ENCODE peak calls at places on chromosome 22, in five cellular contexts. One of them, this sample, is unnamed.

GRCh38 chr22:23225724-23226496 is 45.6 kb downstream of the BCR start:
- DNase-seq in HepG2: no peak
- DNase-seq in K562: peak; percentile 72
- DNase-seq in GM12878: no peak
- DNase-seq in HCT116: no peak
- DNase-seq in this sample: no peak

GRCh38 chr22:48652796-48653195 is 1174.9 kb downstream of the BRD1 start:
- DNase-seq in K562: no peak
- DNase-seq in HCT116: no peak
- DNase-seq in GM12878: no peak
- DNase-seq in HepG2: no peak
- DNase-seq in this sample: no peak

GRCh38 chr22:39117585-39118191 is 20.6 kb downstream of the APOBEC3H start:
- DNase-seq in HCT116: peak; percentile 53
- DNase-seq in GM12878: peak; percentile 81
- DNase-seq in HepG2: peak; percentile 60
- DNase-seq in K562: peak; percentile 33
- DNase-seq in this sample: no peak

GRCh38 chr22:25068701-25069100 is 116.2 kb downstream of the KIAA1671 start:
- DNase-seq in GM12878: no peak
- DNase-seq in HCT116: no peak
- DNase-seq in K562: no peak
- DNase-seq in HepG2: no peak
- DNase-seq in this sample: no peak

GRCh38 chr22:32020117-32020516 is 22.9 kb upstream of the SLC5A1 start:
- DNase-seq in HCT116: peak; percentile 51
- DNase-seq in HepG2: peak; percentile 5
- DNase-seq in K562: no peak
- DNase-seq in GM12878: no peak
- DNase-seq in this sample: no peak

GRCh38 chr22:38936562-38936961 is 20.8 kb upstream of the APOBEC3A start:
- DNase-seq in GM12878: no peak
- DNase-seq in HepG2: no peak
- DNase-seq in HCT116: no peak
- DNase-seq in K562: no peak
- DNase-seq in this sample: no peak

GRCh38 chr22:17130199-17130598 is 9.0 kb upstream of the TMEM121B start:
- DNase-seq in HCT116: no peak
- DNase-seq in K562: no peak
- DNase-seq in GM12878: no peak
- DNase-seq in HepG2: no peak
- DNase-seq in this sample: no peak

GRCh38 chr22:22519591-22519990 is 479 bp downstream of the ZNF280A start:
- DNase-seq in GM12878: no peak
- DNase-seq in HepG2: peak; percentile 48
- DNase-seq in K562: peak; percentile 92
- DNase-seq in HCT116: no peak
- DNase-seq in this sample: no peak

GRCh38 chr22:47289316-47289985 is 527.0 kb downstream of the TBC1D22A start:
- DNase-seq in GM12878: no peak
- DNase-seq in K562: no peak
- DNase-seq in HCT116: no peak
- DNase-seq in HepG2: no peak
- DNase-seq in this sample: no peak

GRCh38 chr22:24996420-24996952 is 44.0 kb downstream of the KIAA1671 start:
- DNase-seq in HCT116: peak; percentile 49
- DNase-seq in HepG2: no peak
- DNase-seq in GM12878: no peak
- DNase-seq in K562: no peak
- DNase-seq in this sample: peak; percentile 73

GRCh38 chr22:32533265-32534068 is 58.9 kb downstream of the FBXO7 start:
- DNase-seq in GM12878: no peak
- DNase-seq in HepG2: no peak
- DNase-seq in HCT116: no peak
- DNase-seq in K562: no peak
- DNase-seq in this sample: no peak

GRCh38 chr22:23800297-23801237 is 13.8 kb downstream of the SMARCB1 start:
- DNase-seq in K562: no peak
- DNase-seq in GM12878: peak; percentile 87
- DNase-seq in HCT116: no peak
- DNase-seq in HepG2: no peak
- DNase-seq in this sample: no peak

GRCh38 chr22:44442856-44443595 is 55.0 kb downstream of the RTL6 start:
- DNase-seq in HCT116: no peak
- DNase-seq in K562: no peak
- DNase-seq in HepG2: no peak
- DNase-seq in GM12878: no peak
- DNase-seq in this sample: no peak

GRCh38 chr22:33895444-33895843 is 24.8 kb downstream of the LARGE1 start:
- DNase-seq in HCT116: no peak
- DNase-seq in K562: no peak
- DNase-seq in GM12878: no peak
- DNase-seq in HepG2: no peak
- DNase-seq in this sample: no peak

GRCh38 chr22:33898121-33898520 is 22.2 kb downstream of the LARGE1 start:
- DNase-seq in GM12878: no peak
- DNase-seq in HCT116: no peak
- DNase-seq in K562: no peak
- DNase-seq in HepG2: no peak
- DNase-seq in this sample: no peak

GRCh38 chr22:33897621-33897910 is 22.7 kb downstream of the LARGE1 start:
- DNase-seq in K562: no peak
- DNase-seq in GM12878: no peak
- DNase-seq in HCT116: no peak
- DNase-seq in HepG2: no peak
- DNase-seq in this sample: no peak

GRCh38 chr22:33896154-33896800 is 24.0 kb downstream of the LARGE1 start:
- DNase-seq in GM12878: no peak
- DNase-seq in K562: no peak
- DNase-seq in HepG2: no peak
- DNase-seq in HCT116: no peak
- DNase-seq in this sample: no peak

GRCh38 chr22:33896801-33897620 is 23.3 kb downstream of the LARGE1 start:
- DNase-seq in HepG2: no peak
- DNase-seq in GM12878: no peak
- DNase-seq in HCT116: no peak
- DNase-seq in K562: no peak
- DNase-seq in this sample: peak; percentile 56
- H3K4me3 ChIP-seq in HepG2: no peak overlapping the region
- H3K4me3 ChIP-seq in GM12878: peak overlapping the region; percentile 51
- H3K4me3 ChIP-seq in HCT116: no peak overlapping the region
- H3K4me3 ChIP-seq in K562: no peak overlapping the region
- H3K4me3 ChIP-seq in this sample: no peak overlapping the region

GRCh38 chr22:50115693-50116092 is 25.9 kb downstream of the MOV10L1 start:
- DNase-seq in HCT116: no peak
- DNase-seq in GM12878: no peak
- DNase-seq in HepG2: peak; percentile 46
- DNase-seq in K562: no peak
- DNase-seq in this sample: no peak
- TF ChIP-seq SRF in HCT116: no peak
- TF ChIP-seq SRF in GM12878: no peak
- TF ChIP-seq SRF in HepG2: no peak
- TF ChIP-seq SRF in K562: no peak
- TF ChIP-seq SRF in this sample: no peak

DNA sequence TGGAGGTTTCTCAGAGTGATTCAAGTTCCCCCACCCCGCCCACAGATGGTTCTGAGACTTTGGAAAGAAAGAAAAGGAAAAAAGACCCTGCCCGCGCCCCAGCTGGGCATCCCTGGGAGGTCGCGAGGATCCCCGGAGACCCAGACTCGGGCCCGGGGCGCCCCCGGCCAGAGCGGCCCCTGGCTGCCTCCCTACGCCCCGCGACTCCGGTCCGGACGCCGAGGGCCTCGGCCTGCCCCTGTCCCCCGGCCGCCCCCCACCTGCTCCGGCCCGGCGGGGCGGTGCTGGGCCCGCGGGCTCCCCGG is 2.3 kb upstream of the AIFM3 start:
- DNase-seq in HCT116: no peak
- DNase-seq in HepG2: no peak
- DNase-seq in GM12878: no peak
- DNase-seq in K562: no peak
- DNase-seq in this sample: no peak
- H3K4me3 ChIP-seq in HCT116: no peak overlapping the region
- H3K4me3 ChIP-seq in HepG2: peak overlapping the region; percentile 72
- H3K4me3 ChIP-seq in GM12878: no peak overlapping the region
- H3K4me3 ChIP-seq in K562: no peak overlapping the region
- H3K4me3 ChIP-seq in this sample: peak overlapping the region; percentile 26

GRCh38 chr22:30932661-30933060 is 35.9 kb downstream of the MORC2 start:
- DNase-seq in K562: no peak
- DNase-seq in HepG2: no peak
- DNase-seq in GM12878: no peak
- DNase-seq in HCT116: no peak
- DNase-seq in this sample: no peak

GRCh38 chr22:30934053-30934452 is 34.5 kb downstream of the MORC2 start:
- DNase-seq in K562: no peak
- DNase-seq in HepG2: no peak
- DNase-seq in HCT116: no peak
- DNase-seq in GM12878: no peak
- DNase-seq in this sample: no peak

GRCh38 chr22:30933457-30933856 is 35.1 kb downstream of the MORC2 start:
- DNase-seq in GM12878: no peak
- DNase-seq in HCT116: no peak
- DNase-seq in HepG2: no peak
- DNase-seq in K562: no peak
- DNase-seq in this sample: no peak

GRCh38 chr22:30930228-30930627 is 38.3 kb downstream of the MORC2 start:
- DNase-seq in K562: no peak
- DNase-seq in HCT116: no peak
- DNase-seq in GM12878: no peak
- DNase-seq in HepG2: no peak
- DNase-seq in this sample: no peak

DNA sequence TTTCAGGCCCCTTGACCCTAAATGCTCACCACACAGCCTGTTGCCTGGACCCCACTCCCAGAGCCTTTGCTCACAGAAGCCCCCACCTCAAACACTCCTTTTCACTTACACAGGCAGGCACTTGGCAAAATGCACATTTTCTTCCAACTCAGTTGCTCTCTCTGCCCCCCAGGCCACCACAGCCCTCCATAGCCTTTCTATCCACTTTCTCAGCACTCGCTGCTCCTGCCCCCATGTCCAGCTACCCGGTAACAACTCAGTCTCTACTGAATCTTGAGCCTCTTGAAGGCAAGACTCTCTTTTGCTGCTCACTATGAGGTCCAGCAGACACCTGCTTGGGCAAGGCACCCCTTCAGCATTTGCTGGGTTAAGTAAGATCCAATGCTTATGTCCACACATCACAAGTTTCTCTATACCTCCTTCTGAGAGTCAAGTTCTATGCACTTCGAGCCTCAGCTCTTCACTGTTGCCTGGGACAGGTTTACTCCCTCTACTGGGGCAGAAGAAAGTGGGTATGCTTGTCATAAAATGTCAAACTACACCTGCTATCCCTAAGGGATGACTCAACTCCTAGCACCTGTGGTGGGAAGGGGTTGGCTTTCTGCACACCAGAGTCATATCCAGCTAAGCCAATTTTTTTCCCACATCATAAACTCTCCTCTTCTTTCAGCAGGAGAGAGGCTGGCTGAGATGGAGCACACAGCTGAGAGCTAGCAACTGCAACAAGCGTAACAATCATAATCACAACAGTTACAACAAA is 36.9 kb downstream of the MORC2 start:
- DNase-seq in HepG2: no peak
- DNase-seq in K562: no peak
- DNase-seq in GM12878: no peak
- DNase-seq in HCT116: no peak
- DNase-seq in this sample: no peak
- TF ChIP-seq SRF in HepG2: no peak
- TF ChIP-seq SRF in K562: no peak
- TF ChIP-seq SRF in GM12878: no peak
- TF ChIP-seq SRF in HCT116: no peak
- TF ChIP-seq SRF in this sample: no peak

DNA sequence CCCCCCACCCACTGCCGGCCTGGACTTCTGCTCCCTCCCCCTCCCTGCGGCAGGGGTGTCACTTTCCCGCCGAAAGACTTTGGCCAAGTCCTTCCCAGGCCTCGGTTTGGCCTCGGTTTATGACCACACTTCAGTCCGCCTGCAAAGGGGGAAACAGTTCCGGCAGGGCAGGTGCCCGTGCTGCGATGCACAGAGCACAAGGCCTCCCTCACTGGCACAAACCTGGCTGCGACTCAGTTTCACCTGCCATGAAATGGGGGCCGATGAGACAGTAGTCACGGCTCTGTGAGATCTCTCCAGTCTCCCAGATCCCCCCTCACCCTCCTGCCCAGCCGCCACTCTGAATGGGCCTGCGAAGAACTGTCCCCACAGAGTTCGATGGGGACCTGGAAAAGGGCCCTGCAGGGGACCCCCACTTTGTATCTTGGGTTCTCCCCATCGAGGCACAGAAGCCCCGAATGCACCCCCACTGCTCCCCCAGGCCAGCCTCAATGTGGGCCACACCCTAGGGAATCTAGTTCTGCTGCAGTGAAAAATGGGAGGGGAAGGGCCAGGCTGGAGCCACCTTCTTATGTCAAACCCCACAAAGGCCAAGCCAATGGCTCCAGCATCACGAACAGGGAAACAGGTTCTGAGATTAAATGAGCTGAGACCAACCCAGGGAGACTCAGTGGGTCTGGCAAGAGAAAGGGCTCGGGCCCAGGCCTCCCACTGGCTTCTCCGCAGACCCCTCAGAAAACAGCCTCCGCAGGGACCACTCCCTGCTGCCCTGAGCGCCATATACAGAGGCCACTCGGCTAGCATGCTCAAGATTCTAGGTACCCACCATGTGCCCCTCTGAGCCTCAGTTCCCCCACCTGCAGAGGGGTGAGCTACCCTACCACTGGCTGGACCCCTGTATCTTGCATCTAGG is 29.0 kb downstream of the ARVCF start:
- DNase-seq in K562: no peak
- DNase-seq in GM12878: no peak
- DNase-seq in HCT116: no peak
- DNase-seq in HepG2: no peak
- DNase-seq in this sample: no peak
- H3K4me3 ChIP-seq in K562: peak overlapping the region; percentile 7
- H3K4me3 ChIP-seq in GM12878: no peak overlapping the region
- H3K4me3 ChIP-seq in HCT116: no peak overlapping the region
- H3K4me3 ChIP-seq in HepG2: no peak overlapping the region
- H3K4me3 ChIP-seq in this sample: no peak overlapping the region

GRCh38 chr22:43200555-43200954 is 13.6 kb upstream of the TTLL12 start:
- DNase-seq in HepG2: no peak
- DNase-seq in HCT116: no peak
- DNase-seq in K562: no peak
- DNase-seq in GM12878: no peak
- DNase-seq in this sample: no peak

GRCh38 chr22:43202326-43202725 is 15.4 kb upstream of the TTLL12 start:
- DNase-seq in HepG2: no peak
- DNase-seq in GM12878: no peak
- DNase-seq in HCT116: no peak
- DNase-seq in K562: no peak
- DNase-seq in this sample: no peak

GRCh38 chr22:43201486-43202219 is 14.7 kb upstream of the TTLL12 start:
- DNase-seq in HepG2: no peak
- DNase-seq in HCT116: no peak
- DNase-seq in GM12878: no peak
- DNase-seq in K562: no peak
- DNase-seq in this sample: no peak

GRCh38 chr22:43203471-43203981 is 16.6 kb upstream of the TTLL12 start:
- DNase-seq in HepG2: no peak
- DNase-seq in HCT116: no peak
- DNase-seq in K562: no peak
- DNase-seq in GM12878: no peak
- DNase-seq in this sample: peak; percentile 82

GRCh38 chr22:43202756-43203155 is 15.8 kb upstream of the TTLL12 start:
- DNase-seq in HCT116: no peak
- DNase-seq in GM12878: no peak
- DNase-seq in K562: no peak
- DNase-seq in HepG2: no peak
- DNase-seq in this sample: no peak
- TF ChIP-seq SRF in HCT116: no peak
- TF ChIP-seq SRF in GM12878: no peak
- TF ChIP-seq SRF in K562: no peak
- TF ChIP-seq SRF in HepG2: no peak
- TF ChIP-seq SRF in this sample: no peak